ENCODE peak calls at places on chromosomes 7 and 10, in eight cellular contexts. I, R, H, Z, L, B, A and F are unnamed samples.

GRCh38 chr7:103387267-103387666 is 39.8 kb downstream of the PSMC2 start:
- DNase-seq in I (no peak), R (no peak), H (no peak), Z (no peak), L (no peak), B (no peak), A (no peak), F (no peak)

GRCh38 chr10:105974803-105975456 is 1189.6 kb downstream of the SORCS1 start:
- DNase-seq in I (no peak), R (no peak), H (peak; percentile 4), Z (no peak), L (no peak), B (no peak), A (no peak), F (no peak)

GRCh38 chr10:124902462-124902861 is 39.5 kb upstream of the ZRANB1 start:
- DNase-seq in I (no peak), R (no peak), H (no peak), Z (no peak), L (no peak), B (no peak), A (no peak), F (no peak)

GRCh38 chr7:139784643-139785042 is 6.8 kb upstream of the HIPK2 start:
- DNase-seq in I (no peak), R (no peak), H (no peak), Z (no peak), L (no peak), B (no peak), A (no peak), F (no peak)

GRCh38 chr7:9719303-9719702 is 1254.4 kb upstream of the PHF14 start:
- DNase-seq in I (no peak), R (no peak), H (no peak), Z (peak; percentile 65), L (no peak), B (no peak), A (no peak), F (no peak)

GRCh38 chr7:29657856-29658255 is 94.2 kb downstream of the PRR15 start:
- DNase-seq in I (no peak), R (no peak), H (no peak), Z (no peak), L (no peak), B (no peak), A (no peak), F (no peak)

GRCh38 chr10:130160775-130161174 is 24.6 kb downstream of the GLRX3 start:
- DNase-seq in I (peak; percentile 36), R (no peak), H (no peak), Z (no peak), L (no peak), B (no peak), A (no peak), F (no peak)

GRCh38 chr10:14618669-14619068 is 156.0 kb downstream of the FAM107B start:
- DNase-seq in I (no peak), R (no peak), H (no peak), Z (no peak), L (no peak), B (no peak), A (no peak), F (no peak)

GRCh38 chr10:3908183-3908582 is 123.2 kb upstream of the KLF6 start:
- DNase-seq in I (no peak), R (no peak), H (no peak), Z (no peak), L (no peak), B (no peak), A (no peak), F (no peak)

GRCh38 chr7:157875230-157876179 is 538.7 kb downstream of the DNAJB6 start:
- DNase-seq in I (peak; percentile 60), R (peak; percentile 11), H (peak; percentile 62), Z (no peak), L (peak; percentile 7), B (no peak), A (no peak), F (no peak)

GRCh38 chr10:21727452-21728168 is 193.6 kb downstream of the MLLT10 start:
- DNase-seq in I (no peak), R (peak; percentile 69), H (no peak), Z (no peak), L (no peak), B (no peak), A (no peak), F (no peak)

GRCh38 chr7:155404976-155405375 is 53.0 kb upstream of the EN2 start:
- DNase-seq in I (no peak), R (no peak), H (no peak), Z (no peak), L (no peak), B (no peak), A (no peak), F (no peak)

GRCh38 chr7:23239253-23239652 is 7.3 kb upstream of the GPNMB start:
- DNase-seq in I (no peak), R (no peak), H (no peak), Z (no peak), L (no peak), B (no peak), A (no peak), F (no peak)

GRCh38 chr10:21499580-21499909 is 25.9 kb downstream of the SKIDA1 start:
- DNase-seq in I (no peak), R (no peak), H (no peak), Z (no peak), L (no peak), B (no peak), A (no peak), F (no peak)

GRCh38 chr10:50740351-50740688 is 584 bp downstream of the ASAH2B start:
- DNase-seq in I (peak; percentile 52), R (no peak), H (peak; percentile 39), Z (no peak), L (peak; percentile 24), B (peak; percentile 4), A (no peak), F (no peak)

GRCh38 chr7:107501593-107501992 is 31.7 kb downstream of the GPR22 start:
- DNase-seq in I (peak; percentile 63), R (no peak), H (peak; percentile 21), Z (no peak), L (peak; percentile 1), B (no peak), A (no peak), F (no peak)

GRCh38 chr7:151087247-151088018 is 1.2 kb downstream of the AGAP3 start:
- DNase-seq in I (peak; percentile 42), R (peak; percentile 11), H (peak; percentile 43), Z (peak; percentile 48), L (no peak), B (no peak), A (peak; percentile 87), F (peak; percentile 76)

GRCh38 chr7:21543528-21544302 is 876 bp downstream of the DNAH11 start:
- DNase-seq in I (peak; percentile 24), R (no peak), H (peak; percentile 3), Z (peak; percentile 45), L (peak; percentile 66), B (no peak), A (peak; percentile 65), F (no peak)

GRCh38 chr10:80462986-80463741 is 9.1 kb downstream of the TSPAN14 start:
- DNase-seq in I (peak; percentile 32), R (peak; percentile 43), H (no peak), Z (no peak), L (peak; percentile 48), B (no peak), A (no peak), F (no peak)

GRCh38 chr10:75358835-75359421 is 42.6 kb downstream of the ZNF503 start:
- DNase-seq in I (no peak), R (peak; percentile 95), H (no peak), Z (peak; percentile 66), L (no peak), B (no peak), A (no peak), F (no peak)